ENCODE peak calls at places on chromosomes 5 and 9, in nine cellular contexts. S is HCT116, V is endothelial cell of umbilical vein, O is ovary, I is heart left ventricle, F is stomach, Y is H1, G is IMR-90, E is uterus. T is an unnamed sample.
A peak's percentile ranks its signal among the peaks of the same experiment; 100 is the strongest.

GRCh38 chr9:91131433-91131839 is 230.3 kb downstream of the AUH start:
- DNase-seq in G (peak; percentile 100), O (peak; percentile 66), V (peak; percentile 72), I (no peak), Y (no peak), E (peak; percentile 84), S (peak; percentile 61), F (peak; percentile 38), T (peak; percentile 73)

GRCh38 chr5:178673801-178674200 is 47.0 kb upstream of the CLK4 start:
- DNase-seq in V (no peak), I (no peak), S (no peak), O (no peak), F (no peak), E (no peak), G (no peak), Y (no peak), T (no peak)

GRCh38 chr5:16536246-16536645 is 70.6 kb upstream of the ZNF622 start:
- DNase-seq in O (no peak), S (no peak), G (peak; percentile 24), F (no peak), Y (no peak), V (no peak), E (no peak), I (no peak), T (peak; percentile 48)

GRCh38 chr5:178785999-178786398 is 55.5 kb upstream of the ZNF354A start:
- DNase-seq in I (no peak), G (no peak), Y (no peak), O (no peak), S (no peak), F (no peak), E (no peak), V (no peak), T (peak; percentile 86)

GRCh38 chr9:74499111-74499601 is 2.0 kb downstream of the RORB start:
- DNase-seq in I (no peak), F (no peak), Y (no peak), E (no peak), V (no peak), O (no peak), S (no peak), G (no peak), T (no peak)

GRCh38 chr5:35860686-35861085 is 4.0 kb downstream of the IL7R start:
- DNase-seq in G (peak; percentile 16), E (no peak), O (no peak), V (no peak), S (no peak), F (no peak), I (no peak), Y (no peak), T (no peak)

GRCh38 chr5:76472338-76473336 is 69.6 kb downstream of the IQGAP2 start:
- DNase-seq in I (no peak), F (no peak), S (no peak), G (no peak), O (no peak), Y (no peak), V (no peak), E (no peak), T (no peak)

GRCh38 chr5:89037090-89037489 is 154.1 kb upstream of the MEF2C start:
- DNase-seq in I (no peak), F (no peak), S (no peak), E (no peak), G (peak; percentile 51), O (peak; percentile 10), Y (no peak), V (no peak), T (peak; percentile 2)

GRCh38 chr5:64900618-64901017 is 131.9 kb downstream of the CWC27 start:
- DNase-seq in E (no peak), Y (no peak), G (peak; percentile 12), V (peak; percentile 32), S (no peak), I (no peak), F (no peak), O (no peak), T (no peak)

GRCh38 chr5:23223846-23224245 is 283.6 kb upstream of the PRDM9 start:
- DNase-seq in E (no peak), S (no peak), F (no peak), O (no peak), G (no peak), V (no peak), I (no peak), Y (no peak), T (no peak)

GRCh38 chr5:131536211-131536826 is 98.7 kb downstream of the RAPGEF6 start:
- DNase-seq in E (no peak), Y (no peak), O (no peak), F (no peak), V (peak; percentile 10), I (no peak), G (peak; percentile 74), S (no peak), T (no peak)

GRCh38 chr9:125843646-125844045 is 96.5 kb downstream of the PBX3 start:
- DNase-seq in V (no peak), E (no peak), I (no peak), F (no peak), G (peak; percentile 60), O (no peak), S (no peak), Y (no peak), T (no peak)

GRCh38 chr9:135179976-135180375 is 92.5 kb downstream of the OLFM1 start:
- DNase-seq in E (no peak), O (no peak), I (no peak), Y (no peak), G (no peak), S (no peak), F (no peak), V (no peak), T (no peak)

GRCh38 chr5:171175746-171176145 is 133.3 kb upstream of the TLX3 start:
- DNase-seq in Y (no peak), S (no peak), G (no peak), F (no peak), O (no peak), E (no peak), I (no peak), V (no peak), T (no peak)

GRCh38 chr9:95762322-95762721 is 113.2 kb upstream of the ERCC6L2 start:
- DNase-seq in S (no peak), G (no peak), O (no peak), F (no peak), I (no peak), E (no peak), Y (no peak), V (no peak), T (no peak)

GRCh38 chr9:69555802-69556201 is 116.4 kb downstream of the APBA1 start:
- DNase-seq in Y (no peak), V (no peak), G (no peak), F (no peak), S (no peak), E (no peak), I (no peak), O (no peak), T (no peak)
- TF ChIP-seq POLR2A in Y (no peak), V (no peak), G (no peak), F (no peak), S (no peak), E (no peak), I (no peak), O (no peak), T (no peak)

GRCh38 chr9:134067904-134068741 is at the start of gene BRD3:
- DNase-seq in Y (peak; percentile 53), E (peak; percentile 80), O (peak; percentile 86), G (peak; percentile 88), I (peak; percentile 93), V (peak; percentile 80), F (peak; percentile 91), S (peak; percentile 71), T (peak; percentile 98)
- TF ChIP-seq POLR2A in Y (no peak), E (peak; percentile 88), O (peak; percentile 31), G (peak; percentile 51), I (peak; percentile 75), V (peak; percentile 63), F (no peak), S (peak; percentile 66), T (peak; percentile 67)

GRCh38 chr9:97041898-97042297 is 3.0 kb upstream of the CTSV start:
- DNase-seq in S (no peak), I (no peak), F (no peak), V (no peak), E (no peak), G (no peak), O (no peak), Y (no peak), T (no peak)

GRCh38 chr9:97038551-97038908 is 412 bp downstream of the CTSV start:
- DNase-seq in Y (no peak), E (no peak), G (no peak), F (no peak), O (no peak), V (no peak), I (no peak), S (no peak), T (no peak)

DNA sequence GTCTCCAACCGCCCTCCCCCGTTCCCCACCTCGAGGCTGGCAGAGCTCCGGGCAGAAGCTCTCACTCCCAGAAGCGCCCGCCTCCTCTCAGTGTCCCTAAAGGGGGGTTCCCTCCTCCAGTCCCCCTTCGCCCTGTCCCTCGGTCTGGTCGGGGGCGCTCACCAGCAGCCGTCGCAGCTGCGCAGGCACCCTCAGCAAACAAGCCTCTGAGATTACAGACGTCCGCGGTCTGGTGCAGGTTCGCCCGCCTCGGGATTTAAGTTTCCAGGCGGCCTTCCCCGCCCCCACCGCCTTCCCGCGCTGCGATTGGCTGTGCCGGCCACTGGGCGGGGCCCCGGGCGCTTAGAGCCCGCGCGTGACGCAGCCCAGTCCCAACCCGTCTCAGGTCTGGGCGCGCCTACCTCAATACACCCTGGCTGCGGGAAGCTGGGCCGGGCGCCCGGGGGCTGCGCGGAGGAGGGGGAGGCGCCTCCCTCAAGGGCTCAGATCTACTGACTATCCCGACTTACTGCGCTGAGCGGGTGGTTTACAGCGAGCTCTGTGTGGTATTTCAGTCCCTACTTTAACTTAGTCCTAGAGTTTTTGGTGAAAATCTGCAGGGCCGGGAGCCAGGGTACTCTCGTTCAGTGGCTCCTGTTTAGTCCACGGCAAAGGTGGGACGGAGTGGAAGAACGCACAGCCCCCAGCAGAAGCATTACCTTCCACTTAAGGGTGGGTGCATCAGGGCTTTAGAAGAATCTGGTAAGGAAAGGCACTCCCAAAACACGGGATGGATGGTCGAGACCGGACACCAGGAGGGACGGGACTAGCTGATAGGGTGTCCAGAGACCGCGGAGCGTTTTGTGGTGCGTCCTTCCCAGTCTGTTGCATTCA is at the start of gene CTSV:
- DNase-seq in V (peak; percentile 90), I (peak; percentile 89), Y (peak; percentile 83), G (peak; percentile 66), F (peak; percentile 95), E (peak; percentile 68), O (peak; percentile 72), S (peak; percentile 73), T (peak; percentile 100)
- TF ChIP-seq POLR2A in V (no peak), I (peak; percentile 26), Y (peak; percentile 96), G (no peak), F (no peak), E (peak; percentile 21), O (no peak), S (peak; percentile 78), T (peak; percentile 54)

DNA sequence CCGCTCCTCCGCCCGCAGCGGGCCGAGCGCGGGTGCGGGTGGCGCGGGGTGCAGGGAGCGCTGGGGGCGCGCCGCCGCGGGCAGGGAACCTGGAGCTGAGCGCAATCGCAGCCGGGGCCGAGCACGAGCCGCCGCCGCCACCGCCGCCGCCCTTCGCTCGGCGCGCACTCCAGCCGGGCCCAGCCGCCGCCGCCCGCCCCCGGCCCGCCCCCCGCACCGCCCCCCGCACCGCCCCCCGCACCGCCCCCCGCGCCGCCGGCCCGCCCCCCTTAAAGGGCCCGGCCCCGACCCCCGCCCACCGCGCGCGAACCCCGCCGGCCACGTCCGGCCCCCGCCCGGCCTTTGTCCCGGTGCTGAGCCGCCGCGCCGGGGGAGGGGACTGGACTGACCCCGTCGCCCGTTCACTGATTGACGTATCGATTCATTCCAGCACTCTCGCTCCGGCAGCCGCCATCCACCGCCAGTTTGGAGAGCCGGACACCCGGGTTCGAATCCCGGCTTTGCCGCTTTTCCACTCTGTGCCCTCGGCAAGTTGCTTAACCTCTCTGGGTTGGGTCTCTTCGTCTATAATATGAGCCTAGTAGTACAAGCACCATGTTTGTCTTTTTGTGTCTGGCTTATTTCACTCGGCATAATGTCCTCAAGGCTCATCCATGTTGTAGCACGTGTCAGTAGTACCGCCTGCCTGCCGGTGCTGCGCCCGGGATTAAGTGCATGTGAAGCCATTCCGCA is at the start of gene SH3PXD2B:
- DNase-seq in Y (no peak), G (no peak), E (peak; percentile 66), I (peak; percentile 84), S (no peak), F (peak; percentile 63), V (peak; percentile 51), O (peak; percentile 80), T (peak; percentile 61)
- TF ChIP-seq POLR2A in Y (no peak), G (peak; percentile 24), E (peak; percentile 80), I (peak; percentile 49), S (peak; percentile 39), F (no peak), V (peak; percentile 61), O (peak; percentile 59), T (peak; percentile 50)

T was measured in H54.